ENCODE peak calls at places on chromosome 20, in four cellular contexts. One of them, this sample, is unnamed.

GRCh38 chr20:3783516-3784225 is 2.4 kb upstream of the SPEF1 start:
- DNase-seq in germinal center: no peak
- DNase-seq in testis: no peak
- DNase-seq in anterior cingulate cortex: no peak
- DNase-seq in this sample: no peak

GRCh38 chr20:25295386-25296093 is 47.7 kb downstream of the PYGB start:
- DNase-seq in anterior cingulate cortex: no peak
- DNase-seq in germinal center: no peak
- DNase-seq in testis: no peak
- DNase-seq in this sample: no peak

GRCh38 chr20:59827138-59828056 is 106.0 kb downstream of the SYCP2 start:
- DNase-seq in anterior cingulate cortex: no peak
- DNase-seq in testis: peak; percentile 12
- DNase-seq in germinal center: no peak
- DNase-seq in this sample: no peak

GRCh38 chr20:1735417-1736089 is 78.0 kb upstream of the SIRPG start:
- DNase-seq in anterior cingulate cortex: no peak
- DNase-seq in germinal center: no peak
- DNase-seq in testis: no peak
- DNase-seq in this sample: no peak

GRCh38 chr20:1632228-1632577 is 12.4 kb upstream of the SIRPB1 start:
- DNase-seq in germinal center: no peak
- DNase-seq in anterior cingulate cortex: no peak
- DNase-seq in testis: no peak
- DNase-seq in this sample: no peak

GRCh38 chr20:36924167-36925045 is 27.1 kb downstream of the SAMHD1 start:
- DNase-seq in anterior cingulate cortex: no peak
- DNase-seq in testis: no peak
- DNase-seq in germinal center: no peak
- DNase-seq in this sample: no peak

GRCh38 chr20:37933797-37934633 is 31.1 kb downstream of the VSTM2L start:
- DNase-seq in germinal center: no peak
- DNase-seq in anterior cingulate cortex: no peak
- DNase-seq in testis: no peak
- DNase-seq in this sample: no peak

GRCh38 chr20:6665621-6666345 is 101.7 kb upstream of the BMP2 start:
- DNase-seq in testis: no peak
- DNase-seq in anterior cingulate cortex: no peak
- DNase-seq in germinal center: no peak
- DNase-seq in this sample: no peak

GRCh38 chr20:1434571-1435336 is 31.9 kb downstream of the NSFL1C start:
- DNase-seq in testis: no peak
- DNase-seq in germinal center: peak; percentile 39
- DNase-seq in anterior cingulate cortex: no peak
- DNase-seq in this sample: peak; percentile 69

GRCh38 chr20:19699132-19699971 is 58.7 kb upstream of the RIN2 start:
- DNase-seq in anterior cingulate cortex: no peak
- DNase-seq in germinal center: no peak
- DNase-seq in testis: no peak
- DNase-seq in this sample: no peak

GRCh38 chr20:38962898-38963484 is 847 bp downstream of the DHX35 start:
- DNase-seq in anterior cingulate cortex: no peak
- DNase-seq in testis: no peak
- DNase-seq in germinal center: no peak
- DNase-seq in this sample: no peak

GRCh38 chr20:50514035-50514337 is 3.8 kb downstream of the PTPN1 start:
- DNase-seq in anterior cingulate cortex: no peak
- DNase-seq in testis: no peak
- DNase-seq in germinal center: no peak
- DNase-seq in this sample: no peak

GRCh38 chr20:63228786-63229185 is 6.9 kb upstream of the BIRC7 start:
- DNase-seq in anterior cingulate cortex: no peak
- DNase-seq in testis: no peak
- DNase-seq in germinal center: no peak
- DNase-seq in this sample: no peak

GRCh38 chr20:48411265-48411664 is 416.5 kb downstream of the PREX1 start:
- DNase-seq in anterior cingulate cortex: peak; percentile 17
- DNase-seq in germinal center: no peak
- DNase-seq in testis: no peak
- DNase-seq in this sample: no peak

GRCh38 chr20:623704-624103 is 13.6 kb upstream of the TCF15 start:
- DNase-seq in germinal center: no peak
- DNase-seq in anterior cingulate cortex: no peak
- DNase-seq in testis: no peak
- DNase-seq in this sample: no peak

GRCh38 chr20:31666258-31667042 is 28.7 kb downstream of the COX4I2 start:
- DNase-seq in germinal center: no peak
- DNase-seq in testis: peak; percentile 48
- DNase-seq in anterior cingulate cortex: peak; percentile 37
- DNase-seq in this sample: no peak

GRCh38 chr20:9617062-9617461 is 102.7 kb downstream of the LAMP5 start:
- DNase-seq in anterior cingulate cortex: peak; percentile 54
- DNase-seq in germinal center: peak; percentile 37
- DNase-seq in testis: peak; percentile 78
- DNase-seq in this sample: peak; percentile 8

GRCh38 chr20:34390769-34391447 is 27.8 kb downstream of the ITCH start:
- DNase-seq in testis: no peak
- DNase-seq in germinal center: no peak
- DNase-seq in anterior cingulate cortex: peak; percentile 11
- DNase-seq in this sample: no peak